ENCODE peak calls at places on chromosomes 2 and 18, in nine cellular contexts. F is upper lobe of right lung; Z is RWPE1; Y is MCF 10A; U is GF-D8; S is stimulated activated CD4-positive, alpha-beta T cell treated with anti-CD3 and anti-CD28 coated beads, Interleukin-1b, Interleukin-23, amount 100 ng/mL, for 24 hours; W is cardiac fibroblast; O is neural crest cell; P is transverse colon. B is an unnamed sample.

GRCh38 chr2:1750935-1751767 is 6.8 kb upstream of the PXDN start:
- DNase-seq in Y (peak; percentile 74), O (peak; percentile 64), U (no peak), P (peak; percentile 65), S (no peak), F (peak; percentile 85), W (peak; percentile 89), Z (peak; percentile 61), B (peak; percentile 79)

GRCh38 chr2:227423633-227424499 is 36.1 kb upstream of the SCYGR1 start:
- DNase-seq in W (no peak), F (no peak), S (no peak), O (no peak), P (no peak), Y (no peak), Z (no peak), U (no peak), B (no peak)

GRCh38 chr18:45962461-45962860 is 4.7 kb downstream of the EPG5 start:
- DNase-seq in O (no peak), U (peak; percentile 74), P (no peak), W (peak; percentile 47), S (no peak), Z (peak; percentile 18), F (no peak), Y (peak; percentile 24), B (no peak)

GRCh38 chr2:5449867-5450266 is 242.3 kb upstream of the SOX11 start:
- DNase-seq in F (no peak), Y (no peak), P (no peak), Z (no peak), U (no peak), O (no peak), S (no peak), W (no peak), B (no peak)

GRCh38 chr2:594297-594949 is 82.8 kb downstream of the TMEM18 start:
- DNase-seq in Y (no peak), U (no peak), Z (no peak), W (no peak), F (no peak), S (no peak), O (no peak), P (no peak), B (no peak)

GRCh38 chr2:9665903-9666302 is 35.1 kb upstream of the YWHAQ start:
- DNase-seq in U (no peak), P (no peak), O (no peak), W (peak; percentile 62), Z (no peak), F (no peak), S (no peak), Y (peak; percentile 72), B (peak; percentile 76)

GRCh38 chr18:5972298-5972697 is 77.0 kb upstream of the TMEM200C start:
- DNase-seq in U (no peak), W (no peak), Y (no peak), P (no peak), S (no peak), O (no peak), Z (no peak), F (no peak), B (no peak)

GRCh38 chr2:108280466-108280865 is 8.2 kb upstream of the SULT1C2 start:
- DNase-seq in U (no peak), S (no peak), P (no peak), F (no peak), O (no peak), W (no peak), Z (no peak), Y (no peak), B (no peak)

GRCh38 chr2:153165021-153165420 is 313.5 kb downstream of the RPRM start:
- DNase-seq in F (no peak), U (no peak), Y (no peak), S (no peak), O (no peak), W (no peak), P (no peak), Z (no peak), B (no peak)

GRCh38 chr2:183037281-183037659 is 987 bp downstream of the NCKAP1 start:
- DNase-seq in O (no peak), F (no peak), S (no peak), Z (peak; percentile 45), U (no peak), Y (peak; percentile 57), P (no peak), W (peak; percentile 41), B (peak; percentile 6)

GRCh38 chr2:191178806-191179514 is 28.2 kb upstream of the STAT4 start:
- DNase-seq in P (no peak), Z (peak; percentile 24), F (no peak), O (no peak), U (no peak), Y (peak; percentile 100), W (peak; percentile 98), S (no peak), B (no peak)

GRCh38 chr2:68340631-68341329 is 21.0 kb upstream of the CNRIP1 start:
- DNase-seq in Z (no peak), S (no peak), W (no peak), F (no peak), O (no peak), Y (no peak), U (no peak), P (no peak), B (no peak)

GRCh38 chr2:18301421-18302139 is 258.9 kb downstream of the RDH14 start:
- DNase-seq in F (no peak), P (no peak), S (no peak), O (no peak), U (no peak), Z (no peak), W (no peak), Y (no peak), B (no peak)

GRCh38 chr2:218745160-218745558 is 34.5 kb downstream of the TTLL4 start:
- DNase-seq in U (peak; percentile 85), F (no peak), W (peak; percentile 37), O (no peak), P (no peak), S (no peak), Z (no peak), Y (no peak), B (no peak)

GRCh38 chr2:152558174-152559091 is 158.8 kb downstream of the PRPF40A start:
- DNase-seq in Z (no peak), O (no peak), U (no peak), W (peak; percentile 86), S (no peak), P (no peak), F (no peak), Y (peak; percentile 64), B (no peak)

GRCh38 chr18:30489890-30490643 is 552.5 kb downstream of the DSC3 start:
- DNase-seq in O (no peak), Y (no peak), S (no peak), W (no peak), U (no peak), Z (no peak), P (no peak), F (no peak), B (no peak)

GRCh38 chr2:135948642-135949355 is 36.6 kb downstream of the DARS1 start:
- DNase-seq in W (peak; percentile 38), S (no peak), O (no peak), F (no peak), U (no peak), Y (peak; percentile 86), P (no peak), Z (peak; percentile 75), B (peak; percentile 76)

GRCh38 chr2:95337829-95338228 is 40.7 kb downstream of the KCNIP3 start:
- DNase-seq in F (peak; percentile 40), W (no peak), S (no peak), Z (no peak), O (no peak), P (no peak), U (no peak), Y (no peak), B (no peak)

B was measured in dermis microvascular lymphatic vessel endothelial cell.